ENCODE peak calls at places on chromosomes 16 and 17, in four cellular contexts. K is activated CD8-positive, alpha-beta T cell treated with anti-CD3 and anti-CD28 coated beads, Interleukin-2, amount 10 ng/mL, durations not matched to agents 7 days and 5 days; R is sciatic nerve; G is mucosa of descending colon. V is an unnamed sample.

GRCh38 chr17:63337579-63337978 is 108.5 kb downstream of the CYB561 start:
- ATAC-seq in K (no peak), R (no peak), G (no peak), V (no peak)

GRCh38 chr16:75402174-75402820 is 31.0 kb downstream of the CFDP1 start:
- ATAC-seq in K (no peak), R (peak), G (peak), V (peak)

GRCh38 chr16:69048328-69049120 is 56.9 kb upstream of the HAS3 start:
- ATAC-seq in K (no peak), R (no peak), G (no peak), V (no peak)

GRCh38 chr17:1928976-1929375 is 96.2 kb downstream of the RTN4RL1 start:
- ATAC-seq in K (no peak), R (no peak), G (peak), V (no peak)

GRCh38 chr16:82758904-82759303 is 132.1 kb downstream of the CDH13 start:
- ATAC-seq in K (no peak), R (no peak), G (no peak), V (no peak)

GRCh38 chr16:77330332-77331043 is 104.3 kb downstream of the ADAMTS18 start:
- ATAC-seq in K (no peak), R (no peak), G (no peak), V (peak)

GRCh38 chr17:81854974-81855774 is 5.2 kb downstream of the P4HB start:
- ATAC-seq in K (no peak), R (no peak), G (no peak), V (no peak)

GRCh38 chr16:20911361-20911760 is 10.8 kb downstream of the LYRM1 start:
- ATAC-seq in K (peak), R (no peak), G (no peak), V (peak)

GRCh38 chr17:80308672-80309517 is 48.2 kb downstream of the RNF213 start:
- ATAC-seq in K (no peak), R (no peak), G (no peak), V (peak)

GRCh38 chr17:8955560-8955959 is 9.9 kb downstream of the PIK3R5 start:
- ATAC-seq in K (no peak), R (peak), G (no peak), V (no peak)

GRCh38 chr17:512926-513325 is 160.3 kb upstream of the RPH3AL start:
- ATAC-seq in K (no peak), R (peak), G (no peak), V (no peak)

GRCh38 chr17:49815761-49816281 is 27.3 kb downstream of the KAT7 start:
- ATAC-seq in K (no peak), R (no peak), G (no peak), V (no peak)

GRCh38 chr17:39777534-39778365 is 40.0 kb downstream of the GRB7 start:
- ATAC-seq in K (peak), R (no peak), G (peak), V (peak)

GRCh38 chr17:21248495-21248894 is 4.7 kb downstream of the NATD1 start:
- ATAC-seq in K (no peak), R (no peak), G (no peak), V (no peak)

GRCh38 chr17:60130466-60130865 is 19.3 kb upstream of the CA4 start:
- ATAC-seq in K (no peak), R (no peak), G (no peak), V (no peak)

GRCh38 chr16:83215417-83216001 is 588.7 kb downstream of the CDH13 start:
- ATAC-seq in K (peak), R (no peak), G (peak), V (no peak)

GRCh38 chr16:11319529-11320146 is 25.6 kb upstream of the RMI2 start:
- ATAC-seq in K (no peak), R (no peak), G (peak), V (no peak)

GRCh38 chr17:45405250-45406086 is 27.2 kb downstream of the ARHGAP27 start:
- ATAC-seq in K (no peak), R (peak), G (peak), V (no peak)

GRCh38 chr17:82940226-82941020 is 100.6 kb upstream of the ZNF750 start:
- ATAC-seq in K (no peak), R (no peak), G (no peak), V (no peak)

GRCh38 chr17:75241996-75242460 is 19.4 kb downstream of the GGA3 start:
- ATAC-seq in K (no peak), R (peak), G (no peak), V (no peak)

GRCh38 chr17:63500548-63501390 is 22.4 kb upstream of the KCNH6 start:
- ATAC-seq in K (no peak), R (no peak), G (no peak), V (no peak)

GRCh38 chr17:74883241-74883750 is 10.1 kb downstream of the FADS6 start:
- ATAC-seq in K (no peak), R (no peak), G (no peak), V (no peak)

GRCh38 chr17:73030501-73030911 is 62.0 kb downstream of the SLC39A11 start:
- ATAC-seq in K (no peak), R (peak), G (peak), V (no peak)

GRCh38 chr16:84729716-84730320 is 30.0 kb downstream of the USP10 start:
- ATAC-seq in K (no peak), R (no peak), G (no peak), V (no peak)